ENCODE peak calls at places on chromosomes 2 and 18, in six cellular contexts. One of them, this sample, is unnamed. For H3K36me3, the result is how much of the 10 kb centered on the place peaks cover.

GRCh38 chr2:30110773-30111172 is 36.0 kb upstream of the YPEL5 start:
- DNase-seq in fibroblast of lung: peak
- DNase-seq in IMR-90: peak
- DNase-seq in CD8-positive, alpha-beta T cell: no peak
- DNase-seq in heart left ventricle: no peak
- DNase-seq in right lobe of liver: no peak
- DNase-seq in this sample: no peak

GRCh38 chr2:19746611-19747309 is 155.0 kb downstream of the TTC32 start:
- DNase-seq in fibroblast of lung: no peak
- DNase-seq in IMR-90: peak
- DNase-seq in CD8-positive, alpha-beta T cell: no peak
- DNase-seq in heart left ventricle: no peak
- DNase-seq in right lobe of liver: no peak
- DNase-seq in this sample: no peak

GRCh38 chr2:54558188-54558975 is 102.3 kb downstream of the SPTBN1 start:
- DNase-seq in fibroblast of lung: peak
- DNase-seq in IMR-90: peak
- DNase-seq in CD8-positive, alpha-beta T cell: peak
- DNase-seq in heart left ventricle: peak
- DNase-seq in right lobe of liver: peak
- DNase-seq in this sample: no peak

GRCh38 chr2:44118257-44118656 is 50.4 kb upstream of the PPM1B start:
- DNase-seq in fibroblast of lung: peak
- DNase-seq in IMR-90: peak
- DNase-seq in CD8-positive, alpha-beta T cell: no peak
- DNase-seq in heart left ventricle: no peak
- DNase-seq in right lobe of liver: no peak
- DNase-seq in this sample: no peak

GRCh38 chr2:221488134-221488807 is 83.8 kb downstream of the EPHA4 start:
- DNase-seq in fibroblast of lung: no peak
- DNase-seq in IMR-90: no peak
- DNase-seq in CD8-positive, alpha-beta T cell: no peak
- DNase-seq in heart left ventricle: no peak
- DNase-seq in right lobe of liver: no peak
- DNase-seq in this sample: no peak

GRCh38 chr2:152396051-152396511 is 61.1 kb downstream of the FMNL2 start:
- DNase-seq in fibroblast of lung: peak
- DNase-seq in IMR-90: peak
- DNase-seq in CD8-positive, alpha-beta T cell: no peak
- DNase-seq in heart left ventricle: no peak
- DNase-seq in right lobe of liver: no peak
- DNase-seq in this sample: no peak

GRCh38 chr2:191869781-191870180 is 22.9 kb upstream of the CAVIN2 start:
- DNase-seq in fibroblast of lung: no peak
- DNase-seq in IMR-90: no peak
- DNase-seq in CD8-positive, alpha-beta T cell: no peak
- DNase-seq in heart left ventricle: no peak
- DNase-seq in right lobe of liver: no peak
- DNase-seq in this sample: no peak

GRCh38 chr2:197700960-197701359 is 4.2 kb upstream of the MARS2 start:
- DNase-seq in fibroblast of lung: no peak
- DNase-seq in IMR-90: no peak
- DNase-seq in CD8-positive, alpha-beta T cell: no peak
- DNase-seq in heart left ventricle: no peak
- DNase-seq in right lobe of liver: no peak
- DNase-seq in this sample: no peak

GRCh38 chr2:46451131-46451711 is 28.1 kb upstream of the TMEM247 start:
- DNase-seq in fibroblast of lung: peak
- DNase-seq in IMR-90: peak
- DNase-seq in CD8-positive, alpha-beta T cell: no peak
- DNase-seq in heart left ventricle: no peak
- DNase-seq in right lobe of liver: no peak
- DNase-seq in this sample: no peak

GRCh38 chr2:234534515-234534914 is 37.6 kb upstream of the ARL4C start:
- DNase-seq in fibroblast of lung: no peak
- DNase-seq in IMR-90: no peak
- DNase-seq in CD8-positive, alpha-beta T cell: no peak
- DNase-seq in heart left ventricle: no peak
- DNase-seq in right lobe of liver: no peak
- DNase-seq in this sample: no peak

GRCh38 chr2:146523218-146523617 is 1321.6 kb upstream of the ACVR2A start:
- DNase-seq in fibroblast of lung: peak
- DNase-seq in IMR-90: peak
- DNase-seq in CD8-positive, alpha-beta T cell: no peak
- DNase-seq in heart left ventricle: no peak
- DNase-seq in right lobe of liver: no peak
- DNase-seq in this sample: no peak

GRCh38 chr18:42087876-42088275 is 132.8 kb downstream of the PIK3C3 start:
- DNase-seq in fibroblast of lung: no peak
- DNase-seq in IMR-90: no peak
- DNase-seq in CD8-positive, alpha-beta T cell: no peak
- DNase-seq in heart left ventricle: no peak
- DNase-seq in right lobe of liver: no peak
- DNase-seq in this sample: no peak

GRCh38 chr2:26237868-26238267 is 6.6 kb downstream of the HADHA start:
- DNase-seq in fibroblast of lung: no peak
- DNase-seq in IMR-90: no peak
- DNase-seq in CD8-positive, alpha-beta T cell: no peak
- DNase-seq in heart left ventricle: no peak
- DNase-seq in right lobe of liver: no peak
- DNase-seq in this sample: no peak

GRCh38 chr2:65628156-65628555 is 195.8 kb upstream of the SPRED2 start:
- DNase-seq in fibroblast of lung: no peak
- DNase-seq in IMR-90: no peak
- DNase-seq in CD8-positive, alpha-beta T cell: no peak
- DNase-seq in heart left ventricle: no peak
- DNase-seq in right lobe of liver: no peak
- DNase-seq in this sample: no peak

GRCh38 chr2:200616656-200617055 is 30.8 kb downstream of the AOX1 start:
- DNase-seq in fibroblast of lung: no peak
- DNase-seq in IMR-90: peak
- DNase-seq in CD8-positive, alpha-beta T cell: no peak
- DNase-seq in heart left ventricle: no peak
- DNase-seq in right lobe of liver: no peak
- DNase-seq in this sample: no peak

GRCh38 chr2:160397530-160397865 is 96.1 kb downstream of the RBMS1 start:
- DNase-seq in fibroblast of lung: peak
- DNase-seq in IMR-90: peak
- DNase-seq in CD8-positive, alpha-beta T cell: no peak
- DNase-seq in heart left ventricle: no peak
- DNase-seq in right lobe of liver: no peak
- DNase-seq in this sample: no peak

GRCh38 chr18:77133920-77134496 is 1.4 kb upstream of the MBP start:
- DNase-seq in fibroblast of lung: no peak
- DNase-seq in IMR-90: no peak
- DNase-seq in CD8-positive, alpha-beta T cell: no peak
- DNase-seq in heart left ventricle: peak
- DNase-seq in right lobe of liver: peak
- DNase-seq in this sample: peak

GRCh38 chr18:35127201-35127600 is 86.0 kb downstream of the MAPRE2 start:
- DNase-seq in fibroblast of lung: no peak
- DNase-seq in IMR-90: peak
- DNase-seq in CD8-positive, alpha-beta T cell: peak
- DNase-seq in heart left ventricle: no peak
- DNase-seq in right lobe of liver: no peak
- DNase-seq in this sample: no peak

GRCh38 chr2:223215136-223215535 is 163.1 kb downstream of the KCNE4 start:
- DNase-seq in fibroblast of lung: peak
- DNase-seq in IMR-90: no peak
- DNase-seq in CD8-positive, alpha-beta T cell: no peak
- DNase-seq in heart left ventricle: no peak
- DNase-seq in right lobe of liver: no peak
- DNase-seq in this sample: no peak

GRCh38 chr2:136383161-136383560 is 265.2 kb upstream of the CXCR4 start:
- DNase-seq in fibroblast of lung: no peak
- DNase-seq in IMR-90: no peak
- DNase-seq in CD8-positive, alpha-beta T cell: no peak
- DNase-seq in heart left ventricle: no peak
- DNase-seq in right lobe of liver: no peak
- DNase-seq in this sample: no peak

GRCh38 chr2:234496442-234496834 is 443 bp downstream of the ARL4C start:
- DNase-seq in fibroblast of lung: peak
- DNase-seq in IMR-90: no peak
- DNase-seq in CD8-positive, alpha-beta T cell: peak
- DNase-seq in heart left ventricle: no peak
- DNase-seq in right lobe of liver: no peak
- DNase-seq in this sample: no peak

GRCh38 chr2:241780939-241781569 is 4.4 kb downstream of the GAL3ST2 start:
- DNase-seq in fibroblast of lung: no peak
- DNase-seq in IMR-90: no peak
- DNase-seq in CD8-positive, alpha-beta T cell: no peak
- DNase-seq in heart left ventricle: no peak
- DNase-seq in right lobe of liver: no peak
- DNase-seq in this sample: no peak

GRCh38 chr2:85539361-85540130 is 578 bp downstream of the MAT2A start:
- DNase-seq in fibroblast of lung: peak
- DNase-seq in IMR-90: peak
- DNase-seq in CD8-positive, alpha-beta T cell: peak
- DNase-seq in heart left ventricle: peak
- DNase-seq in right lobe of liver: peak
- DNase-seq in this sample: peak

GRCh38 chr2:160406591-160407392 is 86.8 kb downstream of the RBMS1 start:
- DNase-seq in fibroblast of lung: peak
- DNase-seq in IMR-90: peak
- DNase-seq in CD8-positive, alpha-beta T cell: peak
- DNase-seq in heart left ventricle: peak
- DNase-seq in right lobe of liver: peak
- DNase-seq in this sample: no peak

GRCh38 chr18:54360406-54360805 is 2.7 kb downstream of the C18orf54 start:
- DNase-seq in fibroblast of lung: peak
- DNase-seq in IMR-90: peak
- DNase-seq in CD8-positive, alpha-beta T cell: no peak
- DNase-seq in heart left ventricle: no peak
- DNase-seq in right lobe of liver: no peak
- DNase-seq in this sample: no peak

GRCh38 chr2:226424971-226425370 is 374.6 kb downstream of the IRS1 start:
- DNase-seq in fibroblast of lung: peak
- DNase-seq in IMR-90: no peak
- DNase-seq in CD8-positive, alpha-beta T cell: no peak
- DNase-seq in heart left ventricle: no peak
- DNase-seq in right lobe of liver: no peak
- DNase-seq in this sample: no peak

GRCh38 chr18:22493940-22494339 is 76.2 kb upstream of the CTAGE1 start:
- DNase-seq in fibroblast of lung: peak
- DNase-seq in IMR-90: peak
- DNase-seq in CD8-positive, alpha-beta T cell: no peak
- DNase-seq in heart left ventricle: no peak
- DNase-seq in right lobe of liver: no peak
- DNase-seq in this sample: no peak

GRCh38 chr18:22489694-22490093 is 72.0 kb upstream of the CTAGE1 start:
- DNase-seq in fibroblast of lung: peak
- DNase-seq in IMR-90: peak
- DNase-seq in CD8-positive, alpha-beta T cell: no peak
- DNase-seq in heart left ventricle: no peak
- DNase-seq in right lobe of liver: no peak
- DNase-seq in this sample: no peak

GRCh38 chr18:22493255-22493654 is 75.5 kb upstream of the CTAGE1 start:
- DNase-seq in fibroblast of lung: no peak
- DNase-seq in IMR-90: no peak
- DNase-seq in CD8-positive, alpha-beta T cell: no peak
- DNase-seq in heart left ventricle: no peak
- DNase-seq in right lobe of liver: no peak
- DNase-seq in this sample: no peak

GRCh38 chr18:22488554-22488953 is 70.8 kb upstream of the CTAGE1 start:
- DNase-seq in fibroblast of lung: no peak
- DNase-seq in IMR-90: no peak
- DNase-seq in CD8-positive, alpha-beta T cell: no peak
- DNase-seq in heart left ventricle: peak
- DNase-seq in right lobe of liver: peak
- DNase-seq in this sample: peak

GRCh38 chr18:22490429-22490846 is 72.7 kb upstream of the CTAGE1 start:
- DNase-seq in fibroblast of lung: no peak
- DNase-seq in IMR-90: no peak
- DNase-seq in CD8-positive, alpha-beta T cell: no peak
- DNase-seq in heart left ventricle: no peak
- DNase-seq in right lobe of liver: peak
- DNase-seq in this sample: no peak
- H3K27ac ChIP-seq in fibroblast of lung: no peak
- H3K27ac ChIP-seq in IMR-90: no peak
- H3K27ac ChIP-seq in CD8-positive, alpha-beta T cell: no peak
- H3K27ac ChIP-seq in heart left ventricle: no peak
- H3K27ac ChIP-seq in right lobe of liver: peak
- H3K27ac ChIP-seq in this sample: no peak

GRCh38 chr18:79707671-79708070 is 28.1 kb downstream of the CTDP1 start:
- DNase-seq in fibroblast of lung: no peak
- DNase-seq in IMR-90: no peak
- DNase-seq in CD8-positive, alpha-beta T cell: no peak
- DNase-seq in heart left ventricle: no peak
- DNase-seq in right lobe of liver: no peak
- DNase-seq in this sample: no peak
- H3K36me3 ChIP-seq in fibroblast of lung: under half
- H3K36me3 ChIP-seq in IMR-90: half or more
- H3K36me3 ChIP-seq in CD8-positive, alpha-beta T cell: under half
- H3K36me3 ChIP-seq in heart left ventricle: under half
- H3K36me3 ChIP-seq in right lobe of liver: under half
- H3K36me3 ChIP-seq in this sample: under half

GRCh38 chr2:143493339-143493738 is 364.1 kb downstream of the ARHGAP15 start:
- DNase-seq in fibroblast of lung: no peak
- DNase-seq in IMR-90: no peak
- DNase-seq in CD8-positive, alpha-beta T cell: no peak
- DNase-seq in heart left ventricle: no peak
- DNase-seq in right lobe of liver: no peak
- DNase-seq in this sample: no peak

DNA sequence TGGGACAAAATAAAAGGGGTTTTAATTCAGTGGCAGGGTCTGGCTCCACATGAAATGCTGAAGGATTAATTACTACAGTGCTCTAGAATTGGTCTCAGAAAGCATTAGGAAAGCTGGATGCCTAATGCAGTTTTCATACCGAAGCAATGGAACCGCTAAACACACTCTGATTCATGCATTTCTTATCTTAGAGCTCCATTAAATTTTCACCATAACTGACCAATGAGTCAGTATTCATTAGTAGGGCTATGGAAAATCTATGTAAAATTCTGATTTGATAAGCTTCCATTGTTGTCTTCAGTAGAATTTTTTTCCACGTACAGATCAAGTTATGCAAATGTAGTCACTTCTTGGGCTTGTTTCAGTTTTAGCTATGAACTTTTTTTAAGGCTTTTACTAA is 359.9 kb downstream of the ARHGAP15 start:
- DNase-seq in fibroblast of lung: peak
- DNase-seq in IMR-90: peak
- DNase-seq in CD8-positive, alpha-beta T cell: no peak
- DNase-seq in heart left ventricle: no peak
- DNase-seq in right lobe of liver: no peak
- DNase-seq in this sample: no peak
- H3K27ac ChIP-seq in fibroblast of lung: no peak
- H3K27ac ChIP-seq in IMR-90: peak
- H3K27ac ChIP-seq in CD8-positive, alpha-beta T cell: no peak
- H3K27ac ChIP-seq in heart left ventricle: no peak
- H3K27ac ChIP-seq in right lobe of liver: no peak
- H3K27ac ChIP-seq in this sample: no peak

DNA sequence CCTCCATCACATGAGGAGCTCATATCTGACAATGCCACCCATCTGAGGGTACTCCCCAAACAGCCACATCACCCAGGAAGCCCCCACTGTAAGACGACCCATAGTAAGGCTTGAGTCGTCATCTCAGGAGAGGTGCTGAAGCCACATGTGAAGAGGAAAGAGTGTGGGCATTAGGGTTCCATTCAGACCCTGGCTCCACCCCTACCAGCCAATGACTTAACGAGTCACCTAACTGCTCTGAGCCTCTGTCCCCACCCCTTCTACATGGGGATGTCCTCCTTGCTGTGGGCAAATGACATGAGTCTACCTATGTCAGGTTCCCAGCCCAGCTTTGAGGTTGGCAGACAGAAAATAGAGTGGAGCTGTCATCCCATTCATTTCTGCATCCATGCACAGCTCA is 46.3 kb downstream of the C1QL2 start:
- DNase-seq in fibroblast of lung: no peak
- DNase-seq in IMR-90: no peak
- DNase-seq in CD8-positive, alpha-beta T cell: no peak
- DNase-seq in heart left ventricle: no peak
- DNase-seq in right lobe of liver: no peak
- DNase-seq in this sample: no peak
- H3K36me3 ChIP-seq in fibroblast of lung: under half
- H3K36me3 ChIP-seq in IMR-90: under half
- H3K36me3 ChIP-seq in CD8-positive, alpha-beta T cell: under half
- H3K36me3 ChIP-seq in heart left ventricle: under half
- H3K36me3 ChIP-seq in right lobe of liver: under half
- H3K36me3 ChIP-seq in this sample: under half